ENCODE peak calls at places on chromosomes 3 and 15, in seven cellular contexts. H is PC-9; U is uterus; P is GM03348; X is naive B cell; F is HCEC 1CT; T is NK-92 treated with Interleukin-12 subunit alpha and Interleukin-12 subunit beta, amount 100 ng/mL, for 24 hours. I is an unnamed sample.

GRCh38 chr15:100279446-100279845 is 62.3 kb downstream of the ADAMTS17 start:
- DNase-seq in T (no peak), P (no peak), X (no peak), F (no peak), H (no peak), U (no peak), I (no peak)

GRCh38 chr3:112376996-112377395 is 44.0 kb downstream of the CD200 start:
- DNase-seq in H (no peak), P (no peak), T (no peak), X (no peak), F (peak; percentile 39), U (no peak), I (no peak)

GRCh38 chr15:42035362-42035761 is 14.5 kb upstream of the PLA2G4E start:
- DNase-seq in F (peak; percentile 51), P (peak; percentile 27), T (no peak), H (no peak), X (peak; percentile 2), U (no peak), I (no peak)

GRCh38 chr15:61558172-61559146 is 329.4 kb upstream of the RORA start:
- DNase-seq in U (no peak), H (no peak), P (no peak), X (no peak), F (no peak), T (no peak), I (no peak)

GRCh38 chr3:131178710-131179375 is 152.2 kb downstream of the NEK11 start:
- DNase-seq in X (no peak), U (no peak), H (no peak), T (no peak), P (no peak), F (no peak), I (no peak)

GRCh38 chr15:90716317-90716975 is 700 bp upstream of the BLM start:
- DNase-seq in P (no peak), U (no peak), H (no peak), X (no peak), F (peak; percentile 3), T (no peak), I (no peak)

GRCh38 chr3:138174421-138175122 is at the start of gene DBR1:
- DNase-seq in P (peak; percentile 90), T (peak; percentile 70), F (peak; percentile 78), H (peak; percentile 61), U (peak; percentile 71), X (peak; percentile 73), I (peak; percentile 66)

GRCh38 chr3:127588675-127589577 is 1.6 kb downstream of the TPRA1 start:
- DNase-seq in P (peak; percentile 81), X (no peak), T (no peak), F (peak; percentile 58), H (peak; percentile 70), U (no peak), I (peak; percentile 40)

GRCh38 chr15:47443839-47444238 is 273.5 kb upstream of the SEMA6D start:
- DNase-seq in P (no peak), U (no peak), F (no peak), H (no peak), T (no peak), X (no peak), I (no peak)

GRCh38 chr3:178352300-178353021 is 183.8 kb upstream of the KCNMB2 start:
- DNase-seq in X (no peak), P (peak; percentile 69), F (peak; percentile 89), H (no peak), T (no peak), U (no peak), I (no peak)

GRCh38 chr3:143421556-143421955 is 302.0 kb downstream of the CHST2 start:
- DNase-seq in X (no peak), H (no peak), U (no peak), T (no peak), P (no peak), F (peak; percentile 40), I (no peak)

GRCh38 chr15:92733090-92733933 is 77.7 kb upstream of the FAM174B start:
- DNase-seq in P (no peak), U (no peak), H (no peak), F (no peak), X (no peak), T (no peak), I (no peak)

I was measured in SW 1271.